ENCODE peak calls at places on chromosomes 1 and 21, in seven cellular contexts. W, Y, X, J, K, U and O are unnamed samples.

GRCh38 chr1:19974822-19975416 is 4.5 kb downstream of the PLA2G2A start:
- DNase-seq in W (peak; percentile 5), Y (peak; percentile 26), X (peak; percentile 88), J (peak; percentile 81), K (no peak), U (peak; percentile 61), O (peak; percentile 67)

GRCh38 chr1:232377494-232377770 is 252.5 kb downstream of the SIPA1L2 start:
- DNase-seq in W (no peak), Y (no peak), X (peak; percentile 50), J (peak; percentile 64), K (no peak), U (peak; percentile 29), O (peak; percentile 92)

GRCh38 chr1:54980528-54981241 is at the start of gene TMEM61:
- DNase-seq in W (no peak), Y (no peak), X (peak; percentile 24), J (no peak), K (no peak), U (no peak), O (peak; percentile 30)

GRCh38 chr1:51518033-51518729 is 885 bp downstream of the EPS15 start:
- DNase-seq in W (peak; percentile 30), Y (no peak), X (peak; percentile 61), J (peak; percentile 40), K (peak; percentile 46), U (peak; percentile 21), O (peak; percentile 52)

GRCh38 chr1:1173793-1174415 is at the start of gene TTLL10:
- DNase-seq in W (peak; percentile 62), Y (no peak), X (no peak), J (no peak), K (no peak), U (no peak), O (no peak)

GRCh38 chr1:37476460-37477197 is 2.2 kb downstream of the ZC3H12A start:
- DNase-seq in W (no peak), Y (peak; percentile 80), X (peak; percentile 93), J (peak; percentile 96), K (no peak), U (peak; percentile 69), O (peak; percentile 95)

GRCh38 chr21:45948576-45949141 is 32.9 kb upstream of the COL6A1 start:
- DNase-seq in W (no peak), Y (no peak), X (no peak), J (peak; percentile 33), K (no peak), U (no peak), O (no peak)

GRCh38 chr21:28518620-28519019 is 474.1 kb downstream of the LTN1 start:
- DNase-seq in W (no peak), Y (no peak), X (peak; percentile 25), J (peak; percentile 40), K (no peak), U (no peak), O (peak; percentile 6)

GRCh38 chr1:107254306-107254705 is 113.5 kb downstream of the NTNG1 start:
- DNase-seq in W (no peak), Y (no peak), X (no peak), J (no peak), K (no peak), U (no peak), O (no peak)

GRCh38 chr1:166673722-166674121 is 165.6 kb upstream of the POGK start:
- DNase-seq in W (no peak), Y (no peak), X (no peak), J (no peak), K (no peak), U (no peak), O (no peak)

GRCh38 chr1:63653971-63654370 is 60.8 kb downstream of the PGM1 start:
- DNase-seq in W (no peak), Y (no peak), X (no peak), J (no peak), K (no peak), U (no peak), O (no peak)

GRCh38 chr1:66761273-66761672 is 9.0 kb downstream of the DYNLT5 start:
- DNase-seq in W (no peak), Y (no peak), X (peak; percentile 57), J (peak; percentile 62), K (no peak), U (no peak), O (peak; percentile 64)

GRCh38 chr1:41545996-41546938 is 61.8 kb upstream of the EDN2 start:
- DNase-seq in W (no peak), Y (no peak), X (peak; percentile 71), J (peak; percentile 45), K (no peak), U (no peak), O (no peak)

GRCh38 chr1:118185083-118185899 is at the start of gene SPAG17:
- DNase-seq in W (no peak), Y (no peak), X (peak; percentile 65), J (peak; percentile 15), K (no peak), U (no peak), O (no peak)